ENCODE peak calls at places on chromosomes 5 and 9, in six cellular contexts. W is GM13977, T is psoas muscle, G is A549, S is fibroblast of pulmonary artery, H is AG09309. A is an unnamed sample.

GRCh38 chr5:159163027-159163699 is 46.2 kb downstream of the RNF145 start:
- DNase-seq in W (no peak), T (no peak), G (peak), S (peak), H (peak), A (no peak)

GRCh38 chr5:407051-407450 is 35.9 kb upstream of the EXOC3 start:
- DNase-seq in W (no peak), T (no peak), G (no peak), S (no peak), H (no peak), A (no peak)

GRCh38 chr9:90005388-90005787 is 400.6 kb downstream of the GADD45G start:
- DNase-seq in W (no peak), T (no peak), G (no peak), S (no peak), H (no peak), A (no peak)

GRCh38 chr5:17184596-17184995 is 32.8 kb upstream of the BASP1 start:
- DNase-seq in W (no peak), T (no peak), G (no peak), S (peak), H (no peak), A (no peak)

GRCh38 chr5:177469061-177469628 is 4.3 kb downstream of the DBN1 start:
- DNase-seq in W (no peak), T (peak), G (no peak), S (no peak), H (no peak), A (no peak)

GRCh38 chr9:96218821-96219614 is 83.0 kb downstream of the HSD17B3 start:
- DNase-seq in W (peak), T (no peak), G (no peak), S (no peak), H (no peak), A (no peak)

GRCh38 chr9:34200092-34200491 is 21.2 kb downstream of the UBAP1 start:
- DNase-seq in W (no peak), T (no peak), G (no peak), S (no peak), H (no peak), A (no peak)

GRCh38 chr9:117678882-117679281 is 25.3 kb upstream of the TLR4 start:
- DNase-seq in W (no peak), T (no peak), G (peak), S (no peak), H (no peak), A (no peak)

GRCh38 chr5:82164109-82164956 is 113.8 kb downstream of the RPS23 start:
- DNase-seq in W (no peak), T (no peak), G (peak), S (peak), H (no peak), A (peak)

GRCh38 chr5:80912479-80912878 is 47.7 kb upstream of the RASGRF2 start:
- DNase-seq in W (no peak), T (no peak), G (no peak), S (no peak), H (no peak), A (no peak)

GRCh38 chr9:34606190-34606589 is 5.7 kb downstream of the RPP25L start:
- DNase-seq in W (no peak), T (no peak), G (no peak), S (no peak), H (no peak), A (no peak)

GRCh38 chr9:93431498-93432105 is 19.9 kb upstream of the FAM120A start:
- DNase-seq in W (no peak), T (no peak), G (no peak), S (no peak), H (no peak), A (no peak)

GRCh38 chr5:132281856-132282614 is 12.2 kb upstream of the SLC22A4 start:
- DNase-seq in W (no peak), T (no peak), G (no peak), S (no peak), H (no peak), A (no peak)

GRCh38 chr9:105455836-105456475 is 8.1 kb downstream of the FSD1L start:
- DNase-seq in W (no peak), T (no peak), G (no peak), S (no peak), H (no peak), A (no peak)

GRCh38 chr9:88746029-88746743 is 211.2 kb downstream of the NXNL2 start:
- DNase-seq in W (no peak), T (peak), G (no peak), S (peak), H (peak), A (no peak)

GRCh38 chr5:149240354-149240998 is 31.2 kb upstream of the AFAP1L1 start:
- DNase-seq in W (peak), T (peak), G (no peak), S (no peak), H (no peak), A (no peak)

GRCh38 chr9:132114102-132114707 is 34.5 kb upstream of the MED27 start:
- DNase-seq in W (no peak), T (peak), G (peak), S (peak), H (no peak), A (peak)

GRCh38 chr9:70865471-70865870 is 255.9 kb downstream of the TRPM3 start:
- DNase-seq in W (no peak), T (no peak), G (peak), S (no peak), H (no peak), A (no peak)

GRCh38 chr5:150214289-150214688 is 24.4 kb downstream of the SLC6A7 start:
- DNase-seq in W (no peak), T (peak), G (no peak), S (no peak), H (no peak), A (no peak)

GRCh38 chr9:113589890-113590289 is 126.4 kb downstream of the RGS3 start:
- DNase-seq in W (no peak), T (peak), G (peak), S (peak), H (no peak), A (no peak)

GRCh38 chr9:128275198-128276007 is at the start of gene GOLGA2:
- DNase-seq in W (peak), T (no peak), G (no peak), S (peak), H (no peak), A (peak)

GRCh38 chr9:13034696-13035006 is 244.8 kb downstream of the MPDZ start:
- DNase-seq in W (no peak), T (no peak), G (no peak), S (no peak), H (no peak), A (no peak)

GRCh38 chr5:79346420-79346824 is 110.5 kb downstream of the JMY start:
- DNase-seq in W (no peak), T (no peak), G (peak), S (peak), H (peak), A (no peak)

GRCh38 chr5:177362871-177363507 is 5.3 kb downstream of the RGS14 start:
- DNase-seq in W (peak), T (peak), G (peak), S (peak), H (no peak), A (peak)

GRCh38 chr9:7656648-7657047 is 142.9 kb downstream of the DMAC1 start:
- DNase-seq in W (no peak), T (no peak), G (peak), S (peak), H (no peak), A (peak)

GRCh38 chr5:56088431-56088949 is 93.7 kb upstream of the IL6ST start:
- DNase-seq in W (no peak), T (no peak), G (no peak), S (no peak), H (no peak), A (no peak)

GRCh38 chr5:99088309-99088708 is 159.5 kb upstream of the CHD1 start:
- DNase-seq in W (no peak), T (no peak), G (no peak), S (peak), H (no peak), A (no peak)

GRCh38 chr9:16705121-16705604 is 165.3 kb downstream of the BNC2 start:
- DNase-seq in W (no peak), T (peak), G (peak), S (peak), H (peak), A (peak)

GRCh38 chr9:115126406-115126805 is 8.4 kb upstream of the TNC start:
- DNase-seq in W (no peak), T (no peak), G (no peak), S (no peak), H (no peak), A (no peak)

GRCh38 chr5:140632366-140633080 is 452 bp downstream of the CD14 start:
- DNase-seq in W (peak), T (peak), G (no peak), S (peak), H (no peak), A (peak)

GRCh38 chr5:41707853-41708603 is 162.2 kb downstream of the OXCT1 start:
- DNase-seq in W (peak), T (no peak), G (peak), S (peak), H (peak), A (no peak)

GRCh38 chr5:34016243-34016642 is 8.4 kb upstream of the AMACR start:
- DNase-seq in W (no peak), T (no peak), G (no peak), S (no peak), H (no peak), A (no peak)

GRCh38 chr9:136451221-136451877 is 11.7 kb upstream of the INPP5E start:
- DNase-seq in W (no peak), T (no peak), G (no peak), S (no peak), H (no peak), A (no peak)
- TF ChIP-seq CTCF in W (no peak), T (no peak), G (peak), S (no peak), H (no peak), A (no peak)

GRCh38 chr9:81103597-81104471 is 585.5 kb downstream of the TLE1 start:
- DNase-seq in W (no peak), T (no peak), G (no peak), S (no peak), H (no peak), A (no peak)
- TF ChIP-seq CTCF in W (no peak), T (no peak), G (peak), S (peak), H (peak), A (no peak)

GRCh38 chr5:137320056-137321045 is 178.8 kb downstream of the SPOCK1 start:
- DNase-seq in W (peak), T (no peak), G (peak), S (peak), H (no peak), A (peak)
- TF ChIP-seq CTCF in W (peak), T (peak), G (peak), S (peak), H (peak), A (peak)

DNA sequence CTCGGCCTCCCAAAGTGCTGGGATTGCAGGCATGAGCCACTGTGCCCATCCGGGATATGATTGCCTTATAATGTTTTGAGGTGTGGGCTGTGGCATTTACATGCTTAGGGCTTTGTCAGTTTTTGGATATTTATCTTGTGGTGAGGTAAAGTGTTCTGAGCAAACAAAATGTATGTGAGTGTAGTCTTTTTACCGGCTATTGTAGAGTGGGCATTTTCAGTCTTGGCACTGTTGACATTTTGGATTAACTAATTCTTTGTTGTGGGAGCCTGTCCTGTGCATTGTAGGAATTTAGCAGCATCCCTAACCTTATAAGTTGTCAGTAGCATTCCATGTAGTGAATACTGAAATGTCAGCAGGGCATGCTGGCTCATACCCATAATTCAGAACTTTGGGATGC is 21.6 kb downstream of the G3BP1 start:
- DNase-seq in W (no peak), T (no peak), G (no peak), S (no peak), H (no peak), A (no peak)
- TF ChIP-seq CTCF in W (no peak), T (no peak), G (no peak), S (no peak), H (no peak), A (no peak)

GRCh38 chr5:115308815-115309214 is 12.4 kb upstream of the CCDC112 start:
- DNase-seq in W (no peak), T (no peak), G (no peak), S (no peak), H (no peak), A (no peak)

GRCh38 chr5:115313632-115314031 is 17.2 kb upstream of the CCDC112 start:
- DNase-seq in W (no peak), T (no peak), G (no peak), S (no peak), H (no peak), A (no peak)

GRCh38 chr5:115313052-115313451 is 16.6 kb upstream of the CCDC112 start:
- DNase-seq in W (no peak), T (no peak), G (no peak), S (no peak), H (no peak), A (no peak)

GRCh38 chr5:115306011-115306530 is 9.6 kb upstream of the CCDC112 start:
- DNase-seq in W (no peak), T (no peak), G (no peak), S (no peak), H (no peak), A (peak)

DNA sequence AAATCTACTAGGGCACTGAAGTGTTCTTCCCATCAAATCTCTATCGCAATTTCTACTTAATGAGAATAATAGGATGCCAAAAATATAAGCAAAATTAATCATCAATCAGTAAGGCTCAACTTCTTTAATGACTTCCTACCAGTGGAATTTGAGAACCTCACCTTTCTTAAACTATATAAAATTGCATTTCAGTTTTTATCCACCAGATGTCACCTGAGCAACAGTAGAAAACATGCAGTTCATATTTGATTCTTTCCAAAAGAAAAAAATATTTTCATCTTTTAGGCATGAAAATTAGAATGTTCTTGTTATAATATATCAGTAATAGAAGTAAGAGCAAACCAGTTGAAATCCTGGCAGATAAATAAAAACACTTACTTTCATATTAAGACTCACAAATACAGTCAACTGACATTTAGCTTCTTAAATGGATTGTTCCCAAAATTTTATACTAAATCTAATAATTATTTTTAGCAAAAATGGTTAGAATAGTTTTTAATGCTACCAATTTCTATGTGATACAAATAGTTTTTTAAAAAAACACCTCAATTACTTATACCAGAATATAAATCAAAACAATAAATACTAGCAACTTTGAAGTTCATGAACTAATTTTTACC is 13.4 kb upstream of the CCDC112 start:
- DNase-seq in W (no peak), T (no peak), G (peak), S (peak), H (peak), A (no peak)
- TF ChIP-seq CTCF in W (peak), T (peak), G (peak), S (peak), H (peak), A (peak)

GRCh38 chr5:151447174-151448037 is at the start of gene SLC36A1:
- DNase-seq in W (peak), T (peak), G (peak), S (peak), H (peak), A (peak)
- TF ChIP-seq CTCF in W (peak), T (peak), G (peak), S (peak), H (peak), A (peak)

GRCh38 chr5:181173027-181173419 is 25.6 kb downstream of the OR2V2 start:
- DNase-seq in W (no peak), T (no peak), G (no peak), S (no peak), H (no peak), A (no peak)

GRCh38 chr5:181170996-181171395 is 23.6 kb downstream of the OR2V2 start:
- DNase-seq in W (no peak), T (no peak), G (no peak), S (no peak), H (peak), A (no peak)

GRCh38 chr5:181176258-181176952 is 28.6 kb downstream of the TRIM7 start:
- DNase-seq in W (no peak), T (no peak), G (no peak), S (no peak), H (no peak), A (no peak)

GRCh38 chr5:181171782-181172181 is 24.4 kb downstream of the OR2V2 start:
- DNase-seq in W (no peak), T (peak), G (no peak), S (no peak), H (no peak), A (no peak)

GRCh38 chr5:181173420-181174342 is 26.3 kb downstream of the OR2V2 start:
- DNase-seq in W (no peak), T (peak), G (peak), S (peak), H (no peak), A (peak)
- TF ChIP-seq CTCF in W (no peak), T (no peak), G (peak), S (no peak), H (no peak), A (no peak)

A was measured in Calu3.